ENCODE peak calls at places on chromosomes 16 and 17, in eight cellular contexts. One of them, this sample, is unnamed.

GRCh38 chr17:4420692-4421131 is 13.0 kb upstream of the SPNS3 start:
- DNase-seq in HFFc6: peak; percentile 54
- DNase-seq in HepG2: peak; percentile 73
- DNase-seq in Calu3: peak; percentile 61
- DNase-seq in spleen: no peak
- DNase-seq in adrenal gland: peak; percentile 68
- DNase-seq in fibroblast of the aortic adventitia: peak; percentile 81
- DNase-seq in GM10248: peak; percentile 83
- DNase-seq in this sample: no peak

GRCh38 chr17:2040219-2040827 is 1.5 kb upstream of the OVCA2 start:
- DNase-seq in HFFc6: no peak
- DNase-seq in HepG2: no peak
- DNase-seq in Calu3: no peak
- DNase-seq in spleen: no peak
- DNase-seq in adrenal gland: peak; percentile 26
- DNase-seq in fibroblast of the aortic adventitia: no peak
- DNase-seq in GM10248: no peak
- DNase-seq in this sample: no peak

GRCh38 chr16:57721356-57721755 is 14.2 kb upstream of the KATNB1 start:
- DNase-seq in HFFc6: no peak
- DNase-seq in HepG2: no peak
- DNase-seq in Calu3: no peak
- DNase-seq in spleen: peak; percentile 33
- DNase-seq in adrenal gland: no peak
- DNase-seq in fibroblast of the aortic adventitia: no peak
- DNase-seq in GM10248: no peak
- DNase-seq in this sample: no peak

GRCh38 chr16:75695708-75696107 is 5.6 kb downstream of the DUXB start:
- DNase-seq in HFFc6: no peak
- DNase-seq in HepG2: peak; percentile 46
- DNase-seq in Calu3: no peak
- DNase-seq in spleen: no peak
- DNase-seq in adrenal gland: no peak
- DNase-seq in fibroblast of the aortic adventitia: peak; percentile 7
- DNase-seq in GM10248: no peak
- DNase-seq in this sample: no peak

GRCh38 chr17:742147-742793 is 9.8 kb downstream of the GEMIN4 start:
- DNase-seq in HFFc6: no peak
- DNase-seq in HepG2: no peak
- DNase-seq in Calu3: no peak
- DNase-seq in spleen: no peak
- DNase-seq in adrenal gland: no peak
- DNase-seq in fibroblast of the aortic adventitia: no peak
- DNase-seq in GM10248: no peak
- DNase-seq in this sample: no peak

GRCh38 chr16:14303654-14304394 is 232.7 kb downstream of the MRTFB start:
- DNase-seq in HFFc6: no peak
- DNase-seq in HepG2: no peak
- DNase-seq in Calu3: no peak
- DNase-seq in spleen: peak; percentile 66
- DNase-seq in adrenal gland: no peak
- DNase-seq in fibroblast of the aortic adventitia: no peak
- DNase-seq in GM10248: no peak
- DNase-seq in this sample: no peak

GRCh38 chr17:31378638-31379037 is 12.8 kb upstream of the RAB11FIP4 start:
- DNase-seq in HFFc6: no peak
- DNase-seq in HepG2: no peak
- DNase-seq in Calu3: no peak
- DNase-seq in spleen: no peak
- DNase-seq in adrenal gland: no peak
- DNase-seq in fibroblast of the aortic adventitia: no peak
- DNase-seq in GM10248: no peak
- DNase-seq in this sample: no peak

GRCh38 chr16:23745263-23745662 is 9.6 kb upstream of the CHP2 start:
- DNase-seq in HFFc6: no peak
- DNase-seq in HepG2: no peak
- DNase-seq in Calu3: no peak
- DNase-seq in spleen: no peak
- DNase-seq in adrenal gland: no peak
- DNase-seq in fibroblast of the aortic adventitia: no peak
- DNase-seq in GM10248: no peak
- DNase-seq in this sample: no peak

GRCh38 chr16:46923513-46924295 is 39.5 kb downstream of the GPT2 start:
- DNase-seq in HFFc6: no peak
- DNase-seq in HepG2: no peak
- DNase-seq in Calu3: no peak
- DNase-seq in spleen: no peak
- DNase-seq in adrenal gland: peak; percentile 46
- DNase-seq in fibroblast of the aortic adventitia: peak; percentile 14
- DNase-seq in GM10248: no peak
- DNase-seq in this sample: no peak

GRCh38 chr17:40306395-40306794 is 2.6 kb upstream of the RARA start:
- DNase-seq in HFFc6: no peak
- DNase-seq in HepG2: no peak
- DNase-seq in Calu3: peak; percentile 17
- DNase-seq in spleen: no peak
- DNase-seq in adrenal gland: no peak
- DNase-seq in fibroblast of the aortic adventitia: no peak
- DNase-seq in GM10248: no peak
- DNase-seq in this sample: no peak

GRCh38 chr17:43341705-43342600 is 56.8 kb upstream of the ARL4D start:
- DNase-seq in HFFc6: peak; percentile 69
- DNase-seq in HepG2: no peak
- DNase-seq in Calu3: no peak
- DNase-seq in spleen: no peak
- DNase-seq in adrenal gland: no peak
- DNase-seq in fibroblast of the aortic adventitia: peak; percentile 72
- DNase-seq in GM10248: no peak
- DNase-seq in this sample: no peak

GRCh38 chr16:19833581-19833980 is 51.1 kb downstream of the GPRC5B start:
- DNase-seq in HFFc6: no peak
- DNase-seq in HepG2: no peak
- DNase-seq in Calu3: no peak
- DNase-seq in spleen: no peak
- DNase-seq in adrenal gland: no peak
- DNase-seq in fibroblast of the aortic adventitia: no peak
- DNase-seq in GM10248: no peak
- DNase-seq in this sample: no peak

GRCh38 chr17:3973498-3974137 is 9.4 kb upstream of the ATP2A3 start:
- DNase-seq in HFFc6: no peak
- DNase-seq in HepG2: no peak
- DNase-seq in Calu3: no peak
- DNase-seq in spleen: no peak
- DNase-seq in adrenal gland: no peak
- DNase-seq in fibroblast of the aortic adventitia: no peak
- DNase-seq in GM10248: no peak
- DNase-seq in this sample: peak; percentile 37

GRCh38 chr16:83689385-83689831 is 118.4 kb upstream of the HSBP1 start:
- DNase-seq in HFFc6: peak; percentile 64
- DNase-seq in HepG2: no peak
- DNase-seq in Calu3: peak; percentile 21
- DNase-seq in spleen: no peak
- DNase-seq in adrenal gland: no peak
- DNase-seq in fibroblast of the aortic adventitia: peak; percentile 94
- DNase-seq in GM10248: peak; percentile 18
- DNase-seq in this sample: no peak

GRCh38 chr16:72913551-72913950 is 134.4 kb downstream of the ZFHX3 start:
- DNase-seq in HFFc6: no peak
- DNase-seq in HepG2: no peak
- DNase-seq in Calu3: no peak
- DNase-seq in spleen: no peak
- DNase-seq in adrenal gland: no peak
- DNase-seq in fibroblast of the aortic adventitia: no peak
- DNase-seq in GM10248: no peak
- DNase-seq in this sample: no peak

GRCh38 chr16:47990676-47991075 is 165.1 kb downstream of the ABCC12 start:
- DNase-seq in HFFc6: no peak
- DNase-seq in HepG2: no peak
- DNase-seq in Calu3: no peak
- DNase-seq in spleen: no peak
- DNase-seq in adrenal gland: no peak
- DNase-seq in fibroblast of the aortic adventitia: no peak
- DNase-seq in GM10248: no peak
- DNase-seq in this sample: no peak

GRCh38 chr16:48000622-48001021 is 155.2 kb downstream of the ABCC12 start:
- DNase-seq in HFFc6: no peak
- DNase-seq in HepG2: no peak
- DNase-seq in Calu3: no peak
- DNase-seq in spleen: no peak
- DNase-seq in adrenal gland: no peak
- DNase-seq in fibroblast of the aortic adventitia: no peak
- DNase-seq in GM10248: no peak
- DNase-seq in this sample: no peak

GRCh38 chr16:47995354-47995753 is 160.4 kb downstream of the ABCC12 start:
- DNase-seq in HFFc6: no peak
- DNase-seq in HepG2: no peak
- DNase-seq in Calu3: no peak
- DNase-seq in spleen: no peak
- DNase-seq in adrenal gland: no peak
- DNase-seq in fibroblast of the aortic adventitia: no peak
- DNase-seq in GM10248: no peak
- DNase-seq in this sample: no peak
- TF ChIP-seq CTCF in HFFc6: peak; percentile 14
- TF ChIP-seq CTCF in HepG2: peak; percentile 40
- TF ChIP-seq CTCF in Calu3: no peak
- TF ChIP-seq CTCF in spleen: no peak
- TF ChIP-seq CTCF in adrenal gland: no peak
- TF ChIP-seq CTCF in fibroblast of the aortic adventitia: no peak
- TF ChIP-seq CTCF in GM10248: no peak
- TF ChIP-seq CTCF in this sample: no peak

DNA sequence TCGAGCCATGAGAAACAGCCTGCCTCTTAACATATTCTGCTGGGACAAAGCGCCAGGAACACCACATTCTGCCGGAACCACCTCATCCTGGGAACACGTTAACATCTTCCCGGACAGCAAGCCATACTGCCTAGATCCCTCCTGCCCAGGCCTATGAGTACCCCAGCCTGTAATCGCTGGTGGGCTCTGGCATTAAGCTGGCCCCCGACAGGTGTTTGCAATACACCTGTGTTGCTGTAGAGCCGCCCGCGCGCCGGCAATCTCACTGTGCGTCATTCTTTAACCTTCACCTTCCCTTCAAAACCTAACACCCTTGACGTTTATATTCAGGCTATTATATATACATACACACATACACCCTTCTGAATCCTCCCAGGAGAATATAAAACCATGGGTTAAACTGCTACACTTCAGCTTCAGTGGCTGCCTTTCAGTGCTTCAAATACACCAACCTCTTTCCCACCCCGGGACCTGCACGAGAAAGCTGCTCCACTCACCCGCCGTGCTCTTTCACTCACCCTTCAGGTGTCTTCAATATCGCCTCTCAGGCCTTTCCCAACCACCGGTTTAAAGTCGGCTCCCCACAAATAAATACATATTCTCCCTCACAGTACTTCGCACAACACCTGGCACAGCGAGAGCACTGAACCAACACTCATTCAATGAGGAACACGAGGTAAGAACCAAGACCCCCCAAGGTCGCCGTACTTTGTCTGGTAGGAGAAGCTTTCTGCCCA is 1.0 kb upstream of the ENDOV start:
- DNase-seq in HFFc6: no peak
- DNase-seq in HepG2: no peak
- DNase-seq in Calu3: no peak
- DNase-seq in spleen: no peak
- DNase-seq in adrenal gland: no peak
- DNase-seq in fibroblast of the aortic adventitia: no peak
- DNase-seq in GM10248: peak; percentile 13
- DNase-seq in this sample: peak; percentile 47
- TF ChIP-seq CTCF in HFFc6: no peak
- TF ChIP-seq CTCF in HepG2: no peak
- TF ChIP-seq CTCF in Calu3: no peak
- TF ChIP-seq CTCF in spleen: no peak
- TF ChIP-seq CTCF in adrenal gland: no peak
- TF ChIP-seq CTCF in fibroblast of the aortic adventitia: no peak
- TF ChIP-seq CTCF in GM10248: no peak
- TF ChIP-seq CTCF in this sample: no peak

DNA sequence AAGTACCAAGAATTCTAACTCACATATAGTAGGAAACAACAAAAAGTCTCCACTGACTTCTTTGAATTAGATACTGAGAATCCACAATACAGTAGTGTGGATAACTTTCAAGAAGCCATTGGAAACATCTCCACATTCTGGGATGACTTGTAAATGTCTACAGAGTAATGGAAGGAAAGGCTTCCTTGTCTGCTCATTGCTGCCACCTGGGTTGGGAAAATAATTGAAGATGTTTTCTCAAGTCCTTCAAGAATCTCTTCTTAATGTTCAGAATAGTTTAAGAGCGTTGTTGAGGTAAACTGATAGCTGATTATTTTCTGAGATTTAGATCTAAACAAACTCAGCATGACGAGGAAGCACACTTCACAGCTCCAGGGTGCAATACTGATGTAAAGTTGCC is 14.0 kb downstream of the CPSF4L start:
- DNase-seq in HFFc6: no peak
- DNase-seq in HepG2: no peak
- DNase-seq in Calu3: no peak
- DNase-seq in spleen: no peak
- DNase-seq in adrenal gland: no peak
- DNase-seq in fibroblast of the aortic adventitia: peak; percentile 22
- DNase-seq in GM10248: no peak
- DNase-seq in this sample: no peak
- TF ChIP-seq CTCF in HFFc6: peak; percentile 39
- TF ChIP-seq CTCF in HepG2: no peak
- TF ChIP-seq CTCF in Calu3: no peak
- TF ChIP-seq CTCF in spleen: no peak
- TF ChIP-seq CTCF in adrenal gland: no peak
- TF ChIP-seq CTCF in fibroblast of the aortic adventitia: peak; percentile 26
- TF ChIP-seq CTCF in GM10248: peak; percentile 31
- TF ChIP-seq CTCF in this sample: peak; percentile 41

DNA sequence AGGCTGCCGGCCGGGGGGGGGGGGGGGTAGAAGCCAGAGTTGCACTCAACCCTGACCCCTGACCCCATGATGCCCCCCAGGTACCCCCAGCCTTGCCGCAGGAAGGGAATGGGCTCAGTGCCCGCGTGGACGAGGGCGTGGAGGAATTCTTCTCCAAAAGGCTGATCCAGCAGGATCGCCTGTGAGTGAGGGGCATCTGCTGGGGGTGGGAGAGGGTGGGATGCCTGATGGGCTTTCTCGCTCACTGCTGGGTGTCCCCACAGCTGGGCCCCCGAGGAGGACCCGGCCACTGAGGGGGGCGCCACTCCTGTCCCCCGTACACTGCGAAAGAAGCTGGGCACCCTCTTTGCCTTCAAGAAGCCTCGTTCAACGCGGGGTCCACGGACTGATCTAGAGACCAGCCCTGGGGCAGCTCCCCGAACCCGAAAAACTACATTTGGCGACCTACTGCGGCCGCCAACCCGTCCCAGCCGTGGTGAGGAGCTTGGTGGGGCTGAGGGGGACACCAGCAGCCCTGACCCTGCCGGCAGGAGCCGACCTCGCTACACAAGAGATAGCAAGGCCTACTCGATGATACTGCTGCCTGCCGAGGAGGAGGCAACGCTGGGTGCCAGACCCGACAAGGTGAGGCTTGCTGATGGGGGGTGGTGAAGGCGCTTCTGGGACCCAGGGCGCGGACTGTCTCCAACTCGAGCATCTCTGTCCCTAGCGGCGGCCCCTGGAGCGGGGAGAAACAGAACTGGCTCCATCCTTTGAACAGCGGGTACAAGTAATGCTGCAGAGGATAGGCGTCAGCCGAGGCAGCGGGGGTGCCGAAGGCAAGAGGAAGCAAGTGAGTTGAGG is 5.8 kb downstream of the ACD start:
- DNase-seq in HFFc6: no peak
- DNase-seq in HepG2: no peak
- DNase-seq in Calu3: no peak
- DNase-seq in spleen: no peak
- DNase-seq in adrenal gland: no peak
- DNase-seq in fibroblast of the aortic adventitia: no peak
- DNase-seq in GM10248: no peak
- DNase-seq in this sample: no peak
- TF ChIP-seq CTCF in HFFc6: no peak
- TF ChIP-seq CTCF in HepG2: no peak
- TF ChIP-seq CTCF in Calu3: no peak
- TF ChIP-seq CTCF in spleen: no peak
- TF ChIP-seq CTCF in adrenal gland: no peak
- TF ChIP-seq CTCF in fibroblast of the aortic adventitia: no peak
- TF ChIP-seq CTCF in GM10248: no peak
- TF ChIP-seq CTCF in this sample: no peak

This sample was measured in RWPE2.